ENCODE peak calls at places on chromosomes 11 and 22, in ten cellular contexts. N is endothelial cell of umbilical vein; F is CD8-positive, alpha-beta T cell; K is heart left ventricle; S is AG10803; P is tibial nerve; E is WERI-Rb-1; G is heart right ventricle; I is left ventricle myocardium inferior; A is dorsolateral prefrontal cortex. H is an unnamed sample.

GRCh38 chr11:22510741-22511140 is 114.9 kb downstream of the FANCF start:
- DNase-seq in N (no peak), F (no peak), K (no peak), S (peak), P (no peak), E (no peak), G (no peak), I (no peak), A (no peak), H (peak)

GRCh38 chr11:100908746-100909145 is 220.9 kb downstream of the PGR start:
- DNase-seq in N (no peak), F (no peak), K (no peak), S (peak), P (no peak), E (no peak), G (no peak), I (no peak), A (no peak), H (peak)

GRCh38 chr11:76838422-76839068 is 22.2 kb upstream of the ACER3 start:
- DNase-seq in N (peak), F (no peak), K (peak), S (no peak), P (no peak), E (peak), G (peak), I (no peak), A (no peak), H (peak)

GRCh38 chr11:103659138-103659734 is 377.2 kb upstream of the DDI1 start:
- DNase-seq in N (peak), F (no peak), K (no peak), S (peak), P (no peak), E (peak), G (no peak), I (no peak), A (no peak), H (peak)

GRCh38 chr22:21947040-21948014 is 5.3 kb downstream of the PPM1F start:
- DNase-seq in N (peak), F (no peak), K (peak), S (peak), P (no peak), E (peak), G (no peak), I (no peak), A (no peak), H (peak)

GRCh38 chr11:118857385-118857784 is 26.3 kb upstream of the CXCR5 start:
- DNase-seq in N (no peak), F (no peak), K (no peak), S (no peak), P (no peak), E (no peak), G (no peak), I (no peak), A (no peak), H (no peak)

GRCh38 chr22:20180640-20181039 is 29.8 kb upstream of the CCDC188 start:
- DNase-seq in N (no peak), F (no peak), K (no peak), S (no peak), P (no peak), E (no peak), G (no peak), I (no peak), A (no peak), H (no peak)

GRCh38 chr11:131136476-131136875 is 220.2 kb upstream of the SNX19 start:
- DNase-seq in N (no peak), F (no peak), K (no peak), S (peak), P (no peak), E (peak), G (no peak), I (no peak), A (no peak), H (peak)

GRCh38 chr11:125583496-125583895 is 9.2 kb upstream of the STT3A start:
- DNase-seq in N (no peak), F (no peak), K (no peak), S (no peak), P (no peak), E (no peak), G (no peak), I (no peak), A (no peak), H (no peak)

GRCh38 chr22:28034760-28035401 is 115.8 kb upstream of the PITPNB start:
- DNase-seq in N (peak), F (peak), K (peak), S (peak), P (peak), E (no peak), G (peak), I (peak), A (peak), H (peak)
- H3K4me3 ChIP-seq in N (no peak), F (no peak), K (no peak), S (no peak), P (no peak), E (no peak), G (no peak), I (peak), A (no peak), H (no peak)

DNA sequence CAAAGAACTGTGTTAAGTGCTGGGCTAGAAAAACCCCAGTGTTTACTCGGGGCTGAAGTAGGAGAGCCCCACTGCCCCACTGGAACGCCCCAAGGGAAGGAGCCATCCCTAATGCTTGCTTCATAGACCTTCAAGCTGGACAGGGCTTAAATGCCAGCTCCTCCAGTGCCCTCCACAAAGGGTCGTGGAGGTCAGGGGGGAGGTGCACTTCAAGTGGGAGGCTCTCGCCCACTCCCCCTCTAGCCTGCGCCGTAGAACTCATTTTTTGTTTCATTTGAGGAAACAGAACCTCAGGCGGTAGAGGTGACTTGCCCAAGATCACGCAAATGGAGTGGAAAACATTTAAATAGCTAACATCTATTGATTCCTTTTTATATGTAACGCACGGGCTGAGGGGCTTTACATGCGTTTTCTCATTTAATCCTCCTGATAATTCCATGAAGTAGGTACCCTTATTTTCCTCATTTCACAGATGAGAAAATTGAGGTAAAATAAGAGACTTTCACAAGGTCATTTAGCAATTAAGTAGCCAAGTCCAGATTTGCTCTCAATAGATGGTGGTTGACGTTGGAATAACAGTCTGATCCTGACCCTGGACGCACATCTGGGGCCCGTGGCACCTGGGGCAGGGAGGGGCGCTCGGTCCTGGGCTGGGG is 525 bp upstream of the ZDHHC13 start:
- DNase-seq in N (no peak), F (no peak), K (no peak), S (no peak), P (no peak), E (no peak), G (no peak), I (peak), A (no peak), H (no peak)
- H3K4me3 ChIP-seq in N (no peak), F (peak), K (peak), S (peak), P (peak), E (peak), G (peak), I (peak), A (peak), H (peak)

DNA sequence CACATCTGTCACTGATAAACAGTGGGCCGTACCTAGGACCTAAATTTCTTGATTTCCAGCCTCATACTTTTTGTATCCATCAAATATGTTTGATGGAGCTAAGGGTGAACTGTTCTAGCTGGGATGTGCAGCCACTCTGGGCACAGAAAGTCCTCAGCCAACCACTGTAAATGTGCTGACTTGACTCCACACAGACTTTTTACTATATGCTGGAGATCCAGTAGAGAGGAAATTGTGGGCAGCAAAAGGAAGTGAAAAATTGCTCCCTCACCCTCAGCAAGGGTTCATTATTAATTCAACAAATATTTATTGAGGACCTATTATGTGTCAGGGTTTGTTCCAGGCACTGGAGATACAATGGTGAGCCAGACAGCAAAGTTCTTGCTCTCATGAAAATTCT is 54.2 kb upstream of the AMPD3 start:
- DNase-seq in N (peak), F (no peak), K (no peak), S (no peak), P (no peak), E (no peak), G (no peak), I (no peak), A (no peak), H (no peak)
- H3K4me3 ChIP-seq in N (no peak), F (no peak), K (no peak), S (no peak), P (no peak), E (no peak), G (no peak), I (no peak), A (no peak), H (no peak)

DNA sequence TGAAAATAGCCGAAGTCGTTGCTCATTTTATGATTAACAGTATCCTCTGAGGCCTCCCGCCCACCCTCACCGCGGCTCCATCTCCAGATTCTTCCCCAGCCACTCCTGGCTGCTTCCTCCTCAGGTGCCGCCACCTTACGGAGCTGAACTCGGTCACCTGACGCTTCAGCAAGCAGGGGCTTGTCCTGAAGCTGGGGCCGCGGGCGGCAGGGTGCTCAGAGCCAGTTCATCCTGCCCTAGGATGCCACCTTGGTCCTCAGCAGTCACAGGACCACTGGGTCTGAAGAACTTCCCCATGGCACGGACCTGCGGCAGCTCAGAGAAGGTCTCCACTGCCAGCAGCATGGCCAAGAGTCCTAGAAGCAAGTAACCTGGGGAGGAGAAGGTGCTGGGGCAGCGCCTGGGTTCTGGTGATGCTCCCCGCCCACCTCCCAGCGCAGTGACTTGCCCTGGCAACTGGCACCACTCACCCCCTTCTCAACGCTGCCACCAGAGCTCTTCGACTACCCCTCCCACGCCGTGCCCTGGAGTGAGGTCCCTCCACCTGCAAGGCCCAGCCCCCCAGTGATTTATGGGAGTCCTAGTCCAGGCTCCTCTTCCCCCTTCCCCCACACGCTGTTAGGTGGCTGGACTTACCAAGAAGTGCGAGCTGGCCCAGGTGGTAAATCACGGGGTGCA is 2.6 kb downstream of the KCNK7 start:
- DNase-seq in N (no peak), F (no peak), K (no peak), S (no peak), P (no peak), E (no peak), G (no peak), I (no peak), A (no peak), H (no peak)
- H3K4me3 ChIP-seq in N (no peak), F (no peak), K (no peak), S (no peak), P (no peak), E (no peak), G (no peak), I (peak), A (no peak), H (no peak)

GRCh38 chr11:72069787-72070251 is 10.5 kb downstream of the NUMA1 start:
- DNase-seq in N (peak), F (no peak), K (peak), S (peak), P (peak), E (peak), G (peak), I (peak), A (peak), H (peak)

GRCh38 chr11:72067676-72068075 is 12.7 kb downstream of the NUMA1 start:
- DNase-seq in N (no peak), F (no peak), K (no peak), S (no peak), P (no peak), E (no peak), G (no peak), I (no peak), A (no peak), H (no peak)

GRCh38 chr11:72069200-72069599 is 11.1 kb downstream of the NUMA1 start:
- DNase-seq in N (no peak), F (no peak), K (no peak), S (peak), P (no peak), E (no peak), G (no peak), I (no peak), A (no peak), H (peak)

GRCh38 chr11:72072348-72072747 is 8.0 kb downstream of the NUMA1 start:
- DNase-seq in N (peak), F (no peak), K (no peak), S (peak), P (no peak), E (no peak), G (no peak), I (no peak), A (no peak), H (peak)

DNA sequence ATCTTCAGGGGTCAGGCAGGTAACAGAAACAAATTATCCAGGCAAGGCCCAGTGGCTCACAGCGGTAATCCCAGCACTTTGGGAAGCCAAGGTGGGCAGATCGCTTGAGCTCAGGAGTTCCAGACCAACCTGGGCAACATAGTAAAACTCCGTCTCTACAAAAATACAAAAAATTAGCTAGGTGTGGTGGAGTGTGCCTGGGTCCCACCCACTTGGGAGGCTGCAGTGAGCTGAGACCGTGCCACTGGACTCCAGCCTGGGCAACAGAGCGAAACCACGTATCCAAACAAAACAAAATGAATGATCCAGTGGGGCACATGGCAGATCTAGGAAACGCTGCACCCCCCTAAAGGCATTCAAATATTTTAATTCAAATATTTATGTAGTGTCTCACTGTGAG is 9.9 kb downstream of the NUMA1 start:
- DNase-seq in N (no peak), F (no peak), K (no peak), S (no peak), P (no peak), E (no peak), G (no peak), I (no peak), A (no peak), H (no peak)
- H3K4me3 ChIP-seq in N (no peak), F (no peak), K (no peak), S (no peak), P (no peak), E (no peak), G (no peak), I (no peak), A (no peak), H (no peak)

GRCh38 chr11:48006301-48006992 is 26.1 kb downstream of the PTPRJ start:
- DNase-seq in N (peak), F (no peak), K (no peak), S (peak), P (no peak), E (no peak), G (no peak), I (no peak), A (no peak), H (peak)
- H3K4me3 ChIP-seq in N (no peak), F (no peak), K (no peak), S (peak), P (no peak), E (no peak), G (no peak), I (no peak), A (no peak), H (no peak)

GRCh38 chr22:46076651-46077339 is 73.5 kb upstream of the PPARA start:
- DNase-seq in N (no peak), F (no peak), K (peak), S (peak), P (no peak), E (no peak), G (no peak), I (peak), A (peak), H (no peak)
- H3K4me3 ChIP-seq in N (peak), F (no peak), K (peak), S (peak), P (peak), E (no peak), G (peak), I (peak), A (peak), H (peak)

GRCh38 chr22:36701941-36702640 is 1.5 kb downstream of the CACNG2 start:
- DNase-seq in N (no peak), F (no peak), K (no peak), S (no peak), P (no peak), E (no peak), G (no peak), I (no peak), A (no peak), H (no peak)

GRCh38 chr22:36701166-36701713 is 2.3 kb downstream of the CACNG2 start:
- DNase-seq in N (no peak), F (no peak), K (no peak), S (no peak), P (no peak), E (no peak), G (no peak), I (no peak), A (no peak), H (no peak)

GRCh38 chr22:36702832-36703210 is 731 bp downstream of the CACNG2 start:
- DNase-seq in N (no peak), F (no peak), K (no peak), S (no peak), P (no peak), E (no peak), G (no peak), I (no peak), A (no peak), H (no peak)
- H3K4me3 ChIP-seq in N (no peak), F (no peak), K (no peak), S (no peak), P (no peak), E (peak), G (no peak), I (peak), A (peak), H (no peak)

GRCh38 chr11:47854667-47855066 is 6.5 kb upstream of the NUP160 start:
- DNase-seq in N (no peak), F (no peak), K (no peak), S (no peak), P (no peak), E (no peak), G (no peak), I (no peak), A (no peak), H (no peak)

GRCh38 chr11:47858169-47858543 is 10.0 kb upstream of the NUP160 start:
- DNase-seq in N (peak), F (no peak), K (no peak), S (peak), P (no peak), E (no peak), G (no peak), I (no peak), A (no peak), H (peak)

GRCh38 chr11:47856186-47856585 is 8.0 kb upstream of the NUP160 start:
- DNase-seq in N (no peak), F (no peak), K (no peak), S (no peak), P (no peak), E (no peak), G (no peak), I (no peak), A (no peak), H (no peak)

GRCh38 chr11:47860526-47860925 is 12.4 kb upstream of the NUP160 start:
- DNase-seq in N (no peak), F (no peak), K (no peak), S (no peak), P (no peak), E (no peak), G (no peak), I (no peak), A (no peak), H (no peak)

GRCh38 chr11:47857485-47858168 is 9.5 kb upstream of the NUP160 start:
- DNase-seq in N (no peak), F (no peak), K (no peak), S (no peak), P (no peak), E (no peak), G (no peak), I (no peak), A (no peak), H (no peak)
- H3K4me3 ChIP-seq in N (no peak), F (no peak), K (no peak), S (no peak), P (no peak), E (no peak), G (no peak), I (no peak), A (no peak), H (no peak)